ENCODE peak calls at places on chromosome 4, in five cellular contexts. O, E, C, R and X are unnamed samples. For H3K27me3, the result is how much of the 10 kb centered on the place peaks cover.

GRCh38 chr4:170226288-170226687 is 136.5 kb upstream of the AADAT start:
- DNase-seq in R (no peak), E (no peak), O (no peak), C (no peak), X (no peak)

GRCh38 chr4:122764071-122764807 is 31.7 kb downstream of the BBS12 start:
- DNase-seq in R (no peak), C (no peak), O (peak), E (no peak), X (no peak)

GRCh38 chr4:148243837-148244236 is 198.4 kb downstream of the NR3C2 start:
- DNase-seq in C (no peak), O (no peak), R (peak), E (no peak), X (no peak)

GRCh38 chr4:141575884-141576283 is 60.5 kb upstream of the IL15 start:
- DNase-seq in C (no peak), O (no peak), R (no peak), E (no peak), X (no peak)

GRCh38 chr4:62740296-62740695 is 1540.2 kb downstream of the ADGRL3 start:
- DNase-seq in R (no peak), O (no peak), C (no peak), E (no peak), X (no peak)

GRCh38 chr4:48008021-48008596 is 8.4 kb downstream of the CNGA1 start:
- DNase-seq in E (no peak), C (no peak), R (no peak), O (no peak), X (no peak)

GRCh38 chr4:134544303-134544761 is 342.7 kb upstream of the PABPC4L start:
- DNase-seq in R (no peak), O (peak), E (no peak), C (no peak), X (peak)

GRCh38 chr4:73707918-73708577 is 32.3 kb upstream of the CXCL8 start:
- DNase-seq in O (peak), E (peak), R (peak), C (no peak), X (peak)

GRCh38 chr4:44121210-44121609 is 327.4 kb downstream of the KCTD8 start:
- DNase-seq in E (no peak), C (no peak), O (no peak), R (no peak), X (no peak)

GRCh38 chr4:30903493-30903892 is 183.3 kb downstream of the PCDH7 start:
- DNase-seq in O (peak), C (no peak), R (no peak), E (no peak), X (no peak)

GRCh38 chr4:159363376-159363775 is 260.5 kb downstream of the RAPGEF2 start:
- DNase-seq in R (no peak), C (no peak), O (peak), E (no peak), X (no peak)

GRCh38 chr4:83124079-83124780 is 9.7 kb upstream of the PLAC8 start:
- DNase-seq in R (no peak), E (no peak), C (no peak), O (no peak), X (no peak)

GRCh38 chr4:17688011-17688441 is 73.6 kb downstream of the MED28 start:
- DNase-seq in R (no peak), O (peak), C (no peak), E (no peak), X (no peak)

GRCh38 chr4:54495091-54495490 is 162.7 kb upstream of the KIT start:
- DNase-seq in E (no peak), C (no peak), R (no peak), O (no peak), X (no peak)

GRCh38 chr4:150960818-150961217 is 54.3 kb downstream of the LRBA start:
- DNase-seq in O (no peak), E (no peak), R (peak), C (peak), X (no peak)

GRCh38 chr4:113584407-113585150 is 177.0 kb downstream of the CAMK2D start:
- DNase-seq in E (peak), R (no peak), O (peak), C (no peak), X (no peak)

GRCh38 chr4:133565379-133565778 is 416.3 kb downstream of the PCDH10 start:
- DNase-seq in O (peak), R (no peak), E (no peak), C (no peak), X (no peak)

GRCh38 chr4:141789716-141790115 is 153.3 kb downstream of the IL15 start:
- DNase-seq in E (no peak), R (no peak), O (no peak), C (no peak), X (no peak)

GRCh38 chr4:89837385-89837995 is 529 bp upstream of the SNCA start:
- DNase-seq in E (no peak), O (peak), R (peak), C (no peak), X (no peak)
- H3K4me3 ChIP-seq in E (peak), O (peak), R (peak), C (peak), X (peak)

GRCh38 chr4:81257021-81257420 is 42.0 kb upstream of the PRKG2 start:
- DNase-seq in E (peak), R (no peak), C (no peak), O (peak), X (no peak)

GRCh38 chr4:81259151-81259550 is 44.1 kb upstream of the PRKG2 start:
- DNase-seq in O (no peak), R (no peak), C (no peak), E (no peak), X (no peak)

GRCh38 chr4:81257841-81258240 is 42.8 kb upstream of the PRKG2 start:
- DNase-seq in R (no peak), C (no peak), E (no peak), O (no peak), X (no peak)

GRCh38 chr4:81256059-81256635 is 41.1 kb upstream of the PRKG2 start:
- DNase-seq in E (no peak), O (no peak), C (no peak), R (no peak), X (no peak)

DNA sequence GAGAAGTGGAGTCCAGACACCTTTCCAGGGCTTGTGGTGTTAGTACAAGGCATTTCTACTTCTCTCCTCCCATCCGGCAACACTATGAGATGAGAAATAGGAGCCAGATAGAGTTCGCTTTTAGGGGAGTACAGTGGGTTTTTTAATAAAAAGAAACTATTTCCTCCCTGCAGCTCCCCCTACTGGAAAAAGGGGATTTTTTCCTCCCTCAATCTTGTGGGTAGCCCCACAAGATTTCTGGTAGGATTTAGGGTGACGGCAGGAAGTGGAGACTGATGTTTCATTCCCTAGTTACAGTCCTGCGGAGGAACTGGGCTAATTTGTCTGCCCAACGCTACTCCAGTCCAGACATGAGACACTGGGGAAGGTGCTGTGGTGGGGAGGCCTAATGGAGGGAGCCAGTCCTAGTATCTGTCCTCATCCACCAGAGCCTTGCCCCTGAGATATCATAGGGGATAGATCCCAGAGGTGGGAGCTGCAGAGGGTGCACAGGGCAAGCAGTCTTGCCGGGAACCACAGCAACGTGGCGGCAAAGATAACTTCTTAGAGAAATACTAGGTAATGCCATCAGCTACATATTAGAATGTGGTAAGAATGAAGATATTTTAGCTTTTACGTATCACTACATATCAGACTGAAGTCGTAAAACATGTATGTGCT is 45.6 kb upstream of the PRKG2 start:
- DNase-seq in C (no peak), R (no peak), O (no peak), E (no peak), X (no peak)
- TF ChIP-seq CTCF in C (peak), R (no peak), O (peak), E (peak), X (peak)

GRCh38 chr4:574346-575161 is 1.5 kb downstream of the TMEM271 start:
- DNase-seq in E (no peak), R (no peak), O (no peak), C (no peak), X (no peak)
- H3K27me3 ChIP-seq in E (under half), R (under half), O (under half), C (under half), X (under half)

GRCh38 chr4:80197601-80198444 is 520 bp downstream of the PRDM8 start:
- DNase-seq in E (no peak), O (no peak), C (no peak), R (no peak), X (no peak)
- H3K4me3 ChIP-seq in E (peak), O (peak), C (no peak), R (peak), X (peak)

GRCh38 chr4:95170176-95170575 is 378.6 kb downstream of the UNC5C start:
- DNase-seq in O (no peak), C (no peak), R (no peak), E (no peak), X (no peak)

GRCh38 chr4:95165926-95166524 is 382.7 kb downstream of the UNC5C start:
- DNase-seq in O (peak), E (peak), C (peak), R (peak), X (no peak)

GRCh38 chr4:95162867-95163266 is 385.9 kb downstream of the UNC5C start:
- DNase-seq in C (no peak), O (no peak), R (no peak), E (no peak), X (no peak)

GRCh38 chr4:95161781-95162469 is 386.8 kb downstream of the UNC5C start:
- DNase-seq in R (no peak), O (no peak), E (no peak), C (no peak), X (no peak)

DNA sequence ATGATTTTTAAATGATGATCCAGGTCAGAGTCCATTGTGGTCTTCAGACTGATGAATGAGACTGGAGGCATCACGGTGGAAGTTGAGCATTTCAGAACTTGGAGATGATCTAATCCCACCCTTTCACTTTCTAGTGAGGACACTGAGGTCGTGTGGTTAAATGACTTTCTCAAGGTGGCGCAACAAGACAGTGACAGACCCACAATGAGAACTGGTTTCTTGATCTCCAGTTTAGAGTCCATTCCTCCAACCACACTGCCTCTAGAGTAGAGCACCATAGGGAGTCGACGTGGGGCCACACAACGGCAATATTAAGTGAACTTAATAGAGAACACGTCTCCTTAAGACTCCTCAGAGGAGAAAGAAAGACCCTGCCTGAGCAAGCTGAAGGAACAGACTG is 381.0 kb downstream of the UNC5C start:
- DNase-seq in R (no peak), O (no peak), E (no peak), C (no peak), X (no peak)
- TF ChIP-seq CTCF in R (no peak), O (no peak), E (no peak), C (no peak), X (no peak)

DNA sequence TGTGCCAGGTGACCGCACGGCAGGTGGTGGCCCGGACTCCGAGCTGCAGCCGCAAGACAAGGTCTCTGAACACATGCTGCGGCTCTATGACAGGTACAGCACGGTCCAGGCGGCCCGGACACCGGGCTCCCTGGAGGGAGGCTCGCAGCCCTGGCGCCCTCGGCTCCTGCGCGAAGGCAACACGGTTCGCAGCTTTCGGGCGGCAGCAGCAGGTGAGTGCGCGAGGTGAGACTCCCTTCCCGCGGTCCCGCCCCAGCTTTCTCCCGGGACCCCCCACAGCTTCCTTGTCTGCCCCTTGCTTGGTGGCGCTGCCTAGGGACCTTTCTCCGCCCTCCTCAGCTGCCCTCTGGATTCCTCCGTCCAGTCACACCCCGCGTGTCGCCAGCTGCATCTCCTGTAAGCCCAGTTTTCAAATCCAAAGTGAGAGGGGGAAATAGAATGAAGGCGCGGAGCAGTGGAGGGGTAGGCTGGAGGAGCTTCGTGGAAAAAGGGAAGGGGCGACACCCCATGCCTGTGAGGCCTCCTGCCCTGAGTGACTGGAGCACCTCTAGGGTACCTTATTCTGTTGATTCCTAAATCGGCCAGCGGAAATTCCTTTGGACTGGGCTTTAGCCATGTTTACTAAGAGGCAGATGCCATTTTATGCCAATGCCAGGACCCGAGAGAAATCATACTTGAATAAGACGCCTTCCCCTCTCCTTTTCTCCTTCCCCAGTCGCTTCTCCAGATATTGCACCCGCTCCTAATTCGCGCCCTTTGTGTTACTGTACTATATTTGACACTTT is 1.1 kb downstream of the BMP3 start:
- DNase-seq in C (no peak), E (no peak), O (no peak), R (peak), X (no peak)
- H3K27me3 ChIP-seq in C (under half), E (half or more), O (half or more), R (under half), X (under half)

GRCh38 chr4:56004235-56004634 is 55.5 kb downstream of the CEP135 start:
- DNase-seq in O (no peak), C (no peak), E (no peak), R (no peak), X (no peak)
- H3K4me3 ChIP-seq in O (no peak), C (no peak), E (no peak), R (no peak), X (no peak)